ENCODE peak calls at places on chromosomes 13 and 19, in seven cellular contexts. J is psoas muscle, C is mucosa of descending colon, L is coronary artery, H is stomach, U is tibial nerve, W is GM12865. R is an unnamed sample.

GRCh38 chr13:73975767-73976166 is 158.4 kb downstream of the KLF12 start:
- DNase-seq in J (no peak), C (no peak), L (no peak), H (no peak), U (no peak), W (no peak), R (no peak)

GRCh38 chr19:33302175-33302973 is at the start of gene CEBPA:
- DNase-seq in J (peak), C (peak), L (peak), H (peak), U (peak), W (peak), R (peak)

GRCh38 chr19:41746593-41747227 is 8.6 kb upstream of the CEACAM6 start:
- DNase-seq in J (no peak), C (no peak), L (no peak), H (peak), U (no peak), W (peak), R (peak)

GRCh38 chr19:34671972-34672371 is 5.0 kb downstream of the SCGB2B2 start:
- DNase-seq in J (no peak), C (no peak), L (no peak), H (no peak), U (no peak), W (no peak), R (no peak)

GRCh38 chr13:51035469-51035868 is 75.6 kb downstream of the C13orf42 start:
- DNase-seq in J (no peak), C (no peak), L (no peak), H (no peak), U (no peak), W (no peak), R (no peak)

GRCh38 chr13:71864981-71865857 is 1.8 kb downstream of the DACH1 start:
- DNase-seq in J (peak), C (peak), L (no peak), H (no peak), U (no peak), W (no peak), R (no peak)

GRCh38 chr13:21420706-21421105 is 38.4 kb downstream of the ZDHHC20 start:
- DNase-seq in J (no peak), C (no peak), L (no peak), H (no peak), U (no peak), W (no peak), R (peak)

GRCh38 chr19:39052243-39052746 is 19.9 kb upstream of the FBXO27 start:
- DNase-seq in J (peak), C (peak), L (no peak), H (peak), U (peak), W (peak), R (peak)

GRCh38 chr19:14248578-14249011 is 42.6 kb upstream of the ADGRL1 start:
- DNase-seq in J (no peak), C (peak), L (no peak), H (no peak), U (peak), W (peak), R (peak)

GRCh38 chr19:41967056-41967783 is 8.1 kb upstream of the RABAC1 start:
- DNase-seq in J (no peak), C (no peak), L (no peak), H (no peak), U (no peak), W (no peak), R (no peak)

GRCh38 chr13:74056829-74057564 is 77.2 kb downstream of the KLF12 start:
- DNase-seq in J (peak), C (no peak), L (no peak), H (no peak), U (peak), W (no peak), R (no peak)

GRCh38 chr19:46975918-46976782 is 43.5 kb upstream of the NPAS1 start:
- DNase-seq in J (peak), C (peak), L (peak), H (peak), U (peak), W (no peak), R (peak)

GRCh38 chr19:6100284-6100915 is 9.9 kb downstream of the RFX2 start:
- DNase-seq in J (peak), C (no peak), L (no peak), H (no peak), U (no peak), W (peak), R (no peak)

GRCh38 chr13:51781246-51782022 is 22.5 kb downstream of the DHRS12 start:
- DNase-seq in J (peak), C (no peak), L (no peak), H (peak), U (no peak), W (peak), R (no peak)

GRCh38 chr13:43763143-43763759 is 23.5 kb downstream of the ENOX1 start:
- DNase-seq in J (no peak), C (no peak), L (no peak), H (no peak), U (no peak), W (no peak), R (no peak)

GRCh38 chr13:70183041-70183440 is 74.8 kb upstream of the KLHL1 start:
- DNase-seq in J (no peak), C (no peak), L (no peak), H (no peak), U (no peak), W (no peak), R (no peak)

GRCh38 chr13:44575741-44576395 is at the start of gene TSC22D1:
- DNase-seq in J (peak), C (peak), L (no peak), H (peak), U (peak), W (peak), R (peak)

GRCh38 chr13:34458756-34459462 is 483.2 kb upstream of the NBEA start:
- DNase-seq in J (no peak), C (no peak), L (no peak), H (no peak), U (no peak), W (no peak), R (peak)

GRCh38 chr13:29165840-29166239 is 345.7 kb downstream of the MTUS2 start:
- DNase-seq in J (no peak), C (no peak), L (no peak), H (no peak), U (no peak), W (peak), R (peak)

GRCh38 chr19:38665950-38666661 is 18.7 kb downstream of the ACTN4 start:
- DNase-seq in J (peak), C (peak), L (peak), H (no peak), U (peak), W (no peak), R (peak)

GRCh38 chr19:34430738-34431625 is 2.8 kb downstream of the UBA2 start:
- DNase-seq in J (no peak), C (no peak), L (no peak), H (no peak), U (no peak), W (peak), R (peak)

GRCh38 chr13:109144693-109145437 is 515.5 kb downstream of the MYO16 start:
- DNase-seq in J (no peak), C (no peak), L (no peak), H (no peak), U (no peak), W (no peak), R (peak)

GRCh38 chr19:9586764-9587163 is 2.5 kb upstream of the ZNF121 start:
- DNase-seq in J (no peak), C (no peak), L (no peak), H (peak), U (no peak), W (peak), R (peak)

GRCh38 chr19:6229216-6229913 is 50.4 kb downstream of the MLLT1 start:
- DNase-seq in J (peak), C (no peak), L (no peak), H (no peak), U (no peak), W (no peak), R (no peak)

GRCh38 chr13:50629497-50629896 is 214.0 kb downstream of the DLEU7 start:
- DNase-seq in J (no peak), C (no peak), L (no peak), H (no peak), U (no peak), W (no peak), R (no peak)

GRCh38 chr13:93476175-93476574 is 249.6 kb downstream of the GPC6 start:
- DNase-seq in J (no peak), C (no peak), L (no peak), H (no peak), U (no peak), W (no peak), R (peak)

GRCh38 chr13:99122171-99122570 is 78.5 kb upstream of the UBAC2 start:
- DNase-seq in J (no peak), C (no peak), L (no peak), H (no peak), U (no peak), W (no peak), R (no peak)

GRCh38 chr13:31631716-31632115 is 107.6 kb upstream of the RXFP2 start:
- DNase-seq in J (no peak), C (no peak), L (no peak), H (no peak), U (no peak), W (no peak), R (no peak)

GRCh38 chr13:77362166-77362565 is 35.3 kb upstream of the MYCBP2 start:
- DNase-seq in J (no peak), C (no peak), L (no peak), H (no peak), U (no peak), W (no peak), R (no peak)

GRCh38 chr19:12783226-12783848 is 7.9 kb upstream of the JUNB start:
- DNase-seq in J (no peak), C (no peak), L (no peak), H (no peak), U (no peak), W (peak), R (no peak)

GRCh38 chr19:12782424-12783225 is 7.3 kb upstream of the HOOK2 start:
- DNase-seq in J (peak), C (peak), L (peak), H (peak), U (peak), W (peak), R (peak)

GRCh38 chr19:12784871-12785430 is 6.3 kb upstream of the JUNB start:
- DNase-seq in J (no peak), C (no peak), L (no peak), H (no peak), U (no peak), W (peak), R (peak)

GRCh38 chr19:12784394-12784870 is 6.9 kb upstream of the JUNB start:
- DNase-seq in J (no peak), C (no peak), L (no peak), H (no peak), U (no peak), W (peak), R (no peak)

DNA sequence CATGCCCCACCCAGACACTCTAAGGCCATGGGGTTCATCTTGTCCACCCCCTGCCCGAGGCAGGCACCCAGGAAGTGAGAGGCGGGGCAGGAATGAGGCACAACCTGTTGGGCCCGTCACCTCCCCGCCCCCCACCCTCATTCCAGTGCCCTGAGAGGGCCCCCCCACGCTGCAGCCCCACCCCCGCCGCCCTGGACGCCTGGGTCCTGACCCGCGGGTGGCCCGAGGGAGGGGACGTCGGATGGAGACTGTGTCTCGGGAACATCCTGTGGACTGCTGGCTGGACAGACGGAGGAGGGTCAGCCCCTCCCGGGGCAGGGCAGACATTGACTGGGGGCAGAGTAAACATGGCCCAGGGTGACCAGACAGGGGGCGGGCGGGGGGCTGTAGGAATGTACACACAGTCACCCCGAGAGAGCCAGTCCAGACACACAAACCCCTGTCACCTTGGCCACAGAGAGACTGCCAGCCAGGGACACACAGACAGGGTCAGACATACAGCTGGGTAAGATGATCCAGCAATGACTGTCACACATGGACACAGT is 7.4 kb upstream of the JUNB start:
- DNase-seq in J (peak), C (peak), L (peak), H (no peak), U (no peak), W (peak), R (no peak)
- H3K4me3 ChIP-seq in J (peak), C (no peak), L (peak), H (no peak), U (no peak), W (no peak), R (no peak)

DNA sequence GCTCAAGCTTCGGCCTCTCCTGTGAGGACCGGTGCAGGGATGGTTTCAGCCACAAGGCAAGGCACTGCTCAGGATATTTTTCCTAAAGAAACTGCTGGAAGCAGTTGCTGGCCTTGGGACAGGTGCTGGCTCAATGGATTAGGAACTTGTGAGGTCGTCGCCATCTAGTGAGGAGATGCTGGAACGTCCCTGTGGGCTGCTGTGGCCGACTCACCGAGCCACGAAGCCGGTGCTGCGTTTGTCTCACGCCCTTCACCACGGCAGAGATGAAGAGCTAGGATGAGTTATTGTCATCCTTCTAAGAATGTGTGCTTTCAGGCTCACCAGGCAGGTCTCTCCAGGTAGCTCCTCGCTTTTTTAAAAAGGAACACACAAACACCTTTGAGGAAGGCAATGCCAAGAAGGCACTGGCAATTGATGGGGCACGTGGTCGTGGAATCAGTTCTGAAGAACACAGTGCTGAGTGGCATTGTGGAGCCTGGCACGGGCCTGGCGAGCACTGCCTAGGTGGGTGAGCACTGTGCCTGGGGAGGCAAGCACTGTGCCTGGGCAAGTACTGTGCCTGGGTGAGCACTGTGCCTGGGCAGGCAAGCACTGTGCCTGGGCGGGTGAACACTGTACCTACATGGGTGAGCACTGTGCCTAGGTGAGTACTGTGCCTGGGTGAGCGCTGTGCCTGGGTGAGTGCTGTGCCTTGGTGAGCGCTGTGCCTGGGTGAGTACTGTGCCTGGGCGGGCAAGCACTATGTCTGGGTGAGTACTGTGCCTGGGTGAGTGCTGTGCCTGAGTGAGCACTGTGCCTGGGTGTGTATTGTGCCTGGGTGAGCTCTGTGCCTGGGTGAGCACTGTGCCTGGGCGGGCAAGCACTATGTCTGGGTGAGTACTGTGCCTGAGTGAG is 140.4 kb downstream of the TEX29 start:
- DNase-seq in J (no peak), C (no peak), L (peak), H (no peak), U (no peak), W (peak), R (peak)
- TF ChIP-seq CTCF in J (peak), C (no peak), L (no peak), H (no peak), U (peak), W (no peak), R (peak)

GRCh38 chr19:40411958-40412499 is 1.1 kb downstream of the PRX start:
- DNase-seq in J (peak), C (no peak), L (no peak), H (no peak), U (no peak), W (no peak), R (no peak)

GRCh38 chr19:40413291-40413994 is at the start of gene PRX:
- DNase-seq in J (no peak), C (no peak), L (no peak), H (no peak), U (no peak), W (no peak), R (no peak)

GRCh38 chr19:40411125-40411842 is 1.9 kb downstream of the PRX start:
- DNase-seq in J (peak), C (no peak), L (no peak), H (no peak), U (no peak), W (peak), R (no peak)

GRCh38 chr19:40414536-40415535 is 1.7 kb upstream of the PRX start:
- DNase-seq in J (no peak), C (no peak), L (no peak), H (no peak), U (no peak), W (no peak), R (no peak)

GRCh38 chr19:40412866-40413265 is 312 bp downstream of the PRX start:
- DNase-seq in J (no peak), C (no peak), L (no peak), H (no peak), U (no peak), W (no peak), R (no peak)
- H3K4me3 ChIP-seq in J (no peak), C (no peak), L (no peak), H (peak), U (peak), W (no peak), R (no peak)

DNA sequence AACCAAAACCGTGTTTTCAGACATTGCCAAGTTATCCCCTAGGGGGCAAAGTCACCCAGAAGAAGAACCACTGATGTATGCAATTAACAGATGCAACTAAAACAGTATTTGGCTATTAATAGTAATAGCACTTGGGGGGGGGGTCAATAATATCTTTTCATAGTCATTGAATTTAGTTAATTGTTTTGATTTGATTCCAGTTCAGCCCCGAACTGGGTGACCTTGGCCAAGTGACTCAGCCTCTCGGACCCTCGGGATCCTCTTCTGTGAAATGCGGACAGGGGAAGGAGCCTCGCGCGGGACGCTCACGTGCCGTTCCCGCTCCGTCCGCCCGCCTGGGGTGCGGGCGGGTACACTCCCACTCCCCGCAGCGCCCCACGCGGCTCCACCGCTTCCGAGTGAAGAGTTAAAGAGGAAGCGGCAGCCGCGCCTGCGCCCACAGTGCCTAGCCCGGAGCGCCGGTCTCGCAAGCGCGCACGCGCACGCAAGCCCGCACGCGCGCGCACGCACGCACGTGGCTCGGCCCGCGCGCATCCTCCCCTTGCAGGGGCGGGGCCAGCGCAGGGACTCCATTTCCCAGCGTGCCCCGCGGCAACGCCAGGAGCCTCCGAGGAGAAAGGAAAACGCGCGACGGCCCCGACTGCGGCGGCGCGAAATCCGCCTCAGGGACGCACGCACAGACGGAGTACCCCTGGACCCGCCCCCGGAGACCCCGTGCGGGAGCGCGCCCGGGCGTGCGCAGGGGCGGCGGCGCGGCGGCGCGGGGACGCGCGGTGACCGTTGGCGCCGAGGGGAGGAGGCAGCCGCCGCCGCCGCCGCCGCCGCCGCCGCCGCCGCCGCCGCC is at the start of gene DAZAP1:
- DNase-seq in J (peak), C (peak), L (peak), H (peak), U (peak), W (peak), R (peak)
- TF ChIP-seq CTCF in J (peak), C (no peak), L (no peak), H (peak), U (peak), W (peak), R (peak)

GRCh38 chr19:8512115-8512967 is 1.6 kb downstream of the ZNF414 start:
- DNase-seq in J (no peak), C (peak), L (no peak), H (no peak), U (no peak), W (peak), R (no peak)
- H3K4me3 ChIP-seq in J (peak), C (no peak), L (no peak), H (no peak), U (no peak), W (no peak), R (no peak)

DNA sequence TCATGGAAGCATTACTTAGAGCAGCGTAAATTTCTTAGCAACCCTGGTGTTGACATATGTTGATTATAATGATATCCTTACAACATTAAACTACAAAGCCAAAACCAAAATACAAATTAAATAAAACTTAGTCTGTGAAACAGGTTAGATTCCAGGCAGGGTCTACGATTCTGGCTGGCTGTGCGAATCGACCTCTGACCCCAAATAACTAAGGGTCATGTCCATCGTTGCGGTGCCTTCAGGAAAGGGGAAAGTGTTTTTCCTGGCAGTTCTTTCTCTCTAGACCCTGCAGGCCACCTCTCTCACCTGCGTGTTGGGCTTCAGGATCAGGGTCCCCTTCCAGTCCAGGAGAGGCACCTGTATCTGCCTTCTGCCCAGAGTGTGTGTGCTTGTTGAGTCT is 66.2 kb downstream of the ATP11A start:
- DNase-seq in J (peak), C (peak), L (no peak), H (no peak), U (no peak), W (no peak), R (no peak)
- TF ChIP-seq CTCF in J (no peak), C (no peak), L (no peak), H (no peak), U (no peak), W (no peak), R (no peak)